ENCODE peak calls at places on chromosomes 5 and 9, in five cellular contexts. P, X, C, V and Q are unnamed samples.

GRCh38 chr9:27125936-27126335 is 16.9 kb downstream of the TEK start:
- DNase-seq in C (no peak), P (no peak), V (peak; percentile 92), X (no peak), Q (no peak)

GRCh38 chr9:38091310-38092199 is 22.5 kb upstream of the SHB start:
- DNase-seq in V (no peak), C (no peak), X (peak; percentile 32), P (no peak), Q (no peak)

GRCh38 chr9:14769235-14769580 is 46.7 kb upstream of the CER1 start:
- DNase-seq in P (no peak), C (no peak), V (peak; percentile 33), X (no peak), Q (no peak)

GRCh38 chr5:59274130-59274529 is 619.4 kb downstream of the PDE4D start:
- DNase-seq in P (no peak), X (no peak), V (no peak), C (no peak), Q (no peak)

GRCh38 chr9:137710751-137711150 is 91.9 kb downstream of the EHMT1 start:
- DNase-seq in P (no peak), C (no peak), V (peak; percentile 59), X (no peak), Q (no peak)

GRCh38 chr9:81557957-81558791 is 131.2 kb downstream of the TLE1 start:
- DNase-seq in P (no peak), X (no peak), C (no peak), V (peak; percentile 99), Q (no peak)

GRCh38 chr9:105046907-105047651 is 119.1 kb upstream of the ABCA1 start:
- DNase-seq in X (no peak), V (no peak), C (no peak), P (no peak), Q (no peak)

GRCh38 chr5:67578011-67578410 is 381.4 kb upstream of the CD180 start:
- DNase-seq in C (no peak), V (peak; percentile 59), X (no peak), P (no peak), Q (no peak)

GRCh38 chr9:96020822-96021615 is 145.5 kb downstream of the ERCC6L2 start:
- DNase-seq in C (no peak), X (peak; percentile 86), V (no peak), P (no peak), Q (peak; percentile 40)

GRCh38 chr9:96574931-96575351 is 44.7 kb downstream of the CDC14B start:
- DNase-seq in V (peak; percentile 14), C (no peak), P (no peak), X (no peak), Q (no peak)

GRCh38 chr9:132937463-132937901 is 6.9 kb downstream of the TSC1 start:
- DNase-seq in C (no peak), V (no peak), P (no peak), X (no peak), Q (no peak)

GRCh38 chr9:90727498-90727897 is 74.1 kb upstream of the SYK start:
- DNase-seq in X (no peak), P (no peak), V (no peak), C (no peak), Q (no peak)

GRCh38 chr9:7148243-7148765 is 390.5 kb downstream of the KDM4C start:
- DNase-seq in V (no peak), P (no peak), X (peak; percentile 61), C (no peak), Q (no peak)

GRCh38 chr5:170554566-170555267 is 50.9 kb downstream of the KCNIP1 start:
- DNase-seq in C (no peak), P (no peak), X (no peak), V (peak; percentile 53), Q (no peak)

GRCh38 chr5:77957-78804 is 13.8 kb upstream of the PLEKHG4B start:
- DNase-seq in P (no peak), V (peak; percentile 20), C (no peak), X (peak; percentile 67), Q (no peak)

GRCh38 chr9:20016611-20017010 is 227.8 kb upstream of the SLC24A2 start:
- DNase-seq in P (no peak), V (no peak), X (no peak), C (no peak), Q (no peak)

GRCh38 chr9:110755179-110755578 is 86.6 kb downstream of the MUSK start:
- DNase-seq in C (no peak), V (no peak), P (no peak), X (no peak), Q (no peak)

GRCh38 chr5:10503997-10504761 is 59.7 kb upstream of the ANKRD33B start:
- DNase-seq in P (no peak), X (peak; percentile 70), C (no peak), V (peak; percentile 29), Q (no peak)

GRCh38 chr9:10436771-10437170 is 176.0 kb downstream of the PTPRD start:
- DNase-seq in P (no peak), X (no peak), C (no peak), V (no peak), Q (no peak)

GRCh38 chr9:89410022-89410421 is 87.9 kb downstream of the SEMA4D start:
- DNase-seq in P (no peak), C (no peak), V (no peak), X (no peak), Q (no peak)

GRCh38 chr9:127318651-127319167 is 54.1 kb downstream of the GARNL3 start:
- DNase-seq in C (no peak), V (no peak), X (no peak), P (no peak), Q (no peak)

GRCh38 chr9:121824651-121825480 is 173.4 kb downstream of the DAB2IP start:
- DNase-seq in P (no peak), C (no peak), V (no peak), X (no peak), Q (no peak)

GRCh38 chr9:127132921-127133647 is 10.6 kb upstream of the ANGPTL2 start:
- DNase-seq in P (no peak), X (no peak), C (no peak), V (peak; percentile 46), Q (no peak)

GRCh38 chr9:132548971-132549649 is 33.3 kb upstream of the BARHL1 start:
- DNase-seq in X (no peak), V (no peak), C (no peak), P (no peak), Q (no peak)

GRCh38 chr9:109815366-109815947 is 35.5 kb downstream of the PALM2AKAP2 start:
- DNase-seq in V (no peak), C (no peak), X (no peak), P (no peak), Q (no peak)

GRCh38 chr5:35438288-35438687 is 179.4 kb upstream of the SPEF2 start:
- DNase-seq in X (no peak), P (no peak), V (no peak), C (no peak), Q (no peak)

GRCh38 chr5:14115323-14115895 is 27.7 kb upstream of the TRIO start:
- DNase-seq in P (no peak), C (no peak), X (no peak), V (no peak), Q (no peak)

GRCh38 chr9:1880038-1880565 is 135.0 kb upstream of the SMARCA2 start:
- DNase-seq in C (no peak), P (no peak), V (no peak), X (no peak), Q (no peak)

GRCh38 chr5:67886761-67887160 is 328.8 kb upstream of the PIK3R1 start:
- DNase-seq in P (no peak), V (no peak), C (no peak), X (no peak), Q (no peak)

GRCh38 chr9:95138474-95138873 is 179.0 kb downstream of the FANCC start:
- DNase-seq in C (no peak), V (no peak), P (no peak), X (no peak), Q (no peak)

GRCh38 chr9:137550958-137551655 is 572 bp upstream of the MRPL41 start:
- DNase-seq in V (no peak), P (no peak), X (peak; percentile 92), C (no peak), Q (no peak)

GRCh38 chr5:56848206-56848605 is 32.9 kb downstream of the MAP3K1 start:
- DNase-seq in X (no peak), V (no peak), C (no peak), P (no peak), Q (no peak)

GRCh38 chr5:56850423-56850822 is 35.1 kb downstream of the MAP3K1 start:
- DNase-seq in P (no peak), V (no peak), C (no peak), X (no peak), Q (no peak)

GRCh38 chr5:56852228-56853000 is 37.1 kb downstream of the MAP3K1 start:
- DNase-seq in X (no peak), V (peak; percentile 52), C (no peak), P (no peak), Q (no peak)

GRCh38 chr5:56851258-56851941 is 36.1 kb downstream of the MAP3K1 start:
- DNase-seq in C (no peak), V (peak; percentile 61), P (no peak), X (no peak), Q (no peak)

DNA sequence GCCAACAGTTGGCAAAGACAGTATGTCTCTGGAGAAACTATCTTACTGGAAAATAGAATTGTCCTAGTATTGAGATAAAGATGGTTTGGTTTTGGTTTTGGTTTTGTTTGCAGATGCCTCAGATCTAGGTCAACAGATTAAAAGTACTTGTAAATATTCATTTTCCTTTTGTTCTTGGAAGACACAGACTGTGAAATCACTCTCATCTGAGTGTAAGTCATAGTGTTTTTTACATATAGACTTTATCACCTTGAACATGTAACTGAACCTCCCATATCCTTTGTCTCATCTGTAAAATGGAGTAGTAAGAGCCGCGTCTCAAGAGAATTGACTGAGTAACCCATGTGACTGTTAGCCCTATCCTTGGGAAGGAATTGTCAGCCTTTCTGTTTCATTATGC is 34.3 kb downstream of the MAP3K1 start:
- DNase-seq in V (no peak), X (no peak), C (no peak), P (no peak), Q (peak; percentile 10)
- H3K4me1 ChIP-seq in V (peaks cover 3% of the 10 kb centered on the region), X (peaks cover 96% of the 10 kb centered on the region), C (peaks cover 53% of the 10 kb centered on the region), P (peaks cover 2% of the 10 kb centered on the region), Q (peaks cover 90% of the 10 kb centered on the region)

GRCh38 chr9:99828054-99828416 is 6.3 kb downstream of the NR4A3 start:
- DNase-seq in X (no peak), C (no peak), P (no peak), V (no peak), Q (no peak)
- H3K27me3 ChIP-seq in X (peaks cover 50% of the 10 kb centered on the region), C (peaks cover 78% of the 10 kb centered on the region), P (no peaks in the 10 kb centered on the region), V (no peaks in the 10 kb centered on the region), Q (peaks cover 4% of the 10 kb centered on the region)

GRCh38 chr5:134101686-134102439 is 12.6 kb upstream of the TCF7 start:
- DNase-seq in C (no peak), X (peak; percentile 94), P (no peak), V (peak; percentile 22), Q (peak; percentile 68)

GRCh38 chr5:134099288-134099872 is 15.1 kb upstream of the TCF7 start:
- DNase-seq in C (no peak), X (no peak), V (no peak), P (no peak), Q (no peak)

GRCh38 chr5:134098690-134099089 is 15.8 kb upstream of the TCF7 start:
- DNase-seq in V (no peak), P (no peak), C (no peak), X (no peak), Q (no peak)

GRCh38 chr5:134099939-134100282 is 14.6 kb upstream of the TCF7 start:
- DNase-seq in C (no peak), V (no peak), X (no peak), P (no peak), Q (no peak)

GRCh38 chr5:134100283-134101011 is 14.0 kb upstream of the TCF7 start:
- DNase-seq in C (no peak), P (peak; percentile 67), X (peak; percentile 87), V (no peak), Q (peak; percentile 58)
- H3K4me3 ChIP-seq in C (no peak overlapping the region), P (no peak overlapping the region), X (no peak overlapping the region), V (no peak overlapping the region), Q (peak overlapping the region; percentile 10)

GRCh38 chr9:120791161-120791560 is 2.1 kb downstream of the FBXW2 start:
- DNase-seq in P (no peak), C (no peak), X (no peak), V (no peak), Q (no peak)
- H3K4me1 ChIP-seq in P (peaks cover 2% of the 10 kb centered on the region), C (peaks cover 9% of the 10 kb centered on the region), X (peaks cover 37% of the 10 kb centered on the region), V (peaks cover 4% of the 10 kb centered on the region), Q (peaks cover 34% of the 10 kb centered on the region)